ENCODE peak calls at places on chromosomes 4 and X, in five cellular contexts. P is breast epithelium, C is upper lobe of left lung, Z is H1, U is AG04450. O is an unnamed sample.

GRCh38 chr4:189912170-189912569 is 28.5 kb upstream of the FRG1 start:
- DNase-seq in Z (no peak), U (no peak), C (no peak), P (no peak), O (no peak)

GRCh38 chr4:44629280-44629866 is 22.1 kb downstream of the YIPF7 start:
- DNase-seq in Z (peak; percentile 9), P (no peak), C (no peak), U (peak; percentile 1), O (peak; percentile 62)

GRCh38 chr4:34271479-34272355 is 1972.6 kb downstream of the ARAP2 start:
- DNase-seq in Z (no peak), P (no peak), C (no peak), U (no peak), O (no peak)

GRCh38 chrX:73903941-73904340 is 340.9 kb downstream of the CHIC1 start:
- DNase-seq in U (no peak), P (no peak), Z (no peak), C (no peak), O (no peak)

GRCh38 chrX:150161092-150161672 is 201.9 kb upstream of the MAMLD1 start:
- DNase-seq in P (no peak), Z (no peak), C (no peak), U (no peak), O (peak; percentile 56)

GRCh38 chrX:39948564-39948963 is 149.2 kb downstream of the BCOR start:
- DNase-seq in C (no peak), Z (no peak), P (no peak), U (no peak), O (no peak)

GRCh38 chr4:185204238-185204910 is 574 bp upstream of the CFAP97 start:
- DNase-seq in C (no peak), Z (no peak), P (no peak), U (no peak), O (peak; percentile 73)

GRCh38 chr4:142615324-142615665 is 230.8 kb downstream of the INPP4B start:
- DNase-seq in U (no peak), C (no peak), Z (no peak), P (no peak), O (peak; percentile 36)

DNA sequence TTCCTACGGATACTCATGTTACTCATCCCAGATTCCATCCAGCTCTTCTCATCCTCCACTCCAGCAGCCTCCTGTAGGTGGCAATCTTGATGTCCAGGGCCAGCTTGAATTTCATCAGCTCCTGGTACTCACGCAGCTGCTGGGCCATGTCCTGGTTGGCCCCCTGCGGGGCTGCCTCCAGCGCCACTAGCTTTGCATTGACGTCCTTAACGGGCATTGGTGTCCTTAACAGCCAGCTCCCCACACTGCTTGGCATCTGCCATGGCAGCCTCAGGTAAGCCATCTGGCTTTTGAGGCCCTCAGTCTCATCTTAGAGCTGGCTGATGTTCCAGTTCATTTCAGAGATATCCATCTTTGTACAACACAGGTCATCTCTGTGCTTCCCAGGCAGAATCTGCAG is 223.7 kb downstream of the FGF13 start:
- DNase-seq in Z (no peak), C (peak; percentile 9), U (no peak), P (no peak), O (peak; percentile 30)
- H3K9me3 ChIP-seq in Z (no peaks in the 10 kb centered on the region), C (no peaks in the 10 kb centered on the region), U (peaks cover 7% of the 10 kb centered on the region), P (no peaks in the 10 kb centered on the region), O (no peaks in the 10 kb centered on the region)

DNA sequence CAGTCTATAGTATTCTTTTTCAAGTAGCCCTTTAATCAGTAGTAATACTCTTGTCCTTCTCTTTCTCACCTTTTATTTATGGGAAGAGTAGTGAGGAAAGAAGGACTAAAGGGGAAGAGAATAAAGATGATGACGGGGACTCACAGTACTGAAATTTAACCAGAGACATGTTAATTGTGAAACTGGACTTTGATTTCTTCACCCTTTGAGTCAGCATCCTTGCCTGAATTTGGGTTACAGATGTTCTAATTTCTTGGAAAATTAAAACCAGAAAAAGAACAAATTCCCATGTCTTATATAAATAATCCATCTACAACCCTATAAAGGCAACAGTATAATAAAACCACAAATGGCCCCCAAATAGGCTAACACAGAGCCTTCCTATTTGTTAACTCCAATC is 52.0 kb upstream of the VEGFD start:
- DNase-seq in Z (no peak), U (no peak), P (no peak), C (no peak), O (no peak)
- H3K9me3 ChIP-seq in Z (no peaks in the 10 kb centered on the region), U (no peaks in the 10 kb centered on the region), P (no peaks in the 10 kb centered on the region), C (no peaks in the 10 kb centered on the region), O (no peaks in the 10 kb centered on the region)

DNA sequence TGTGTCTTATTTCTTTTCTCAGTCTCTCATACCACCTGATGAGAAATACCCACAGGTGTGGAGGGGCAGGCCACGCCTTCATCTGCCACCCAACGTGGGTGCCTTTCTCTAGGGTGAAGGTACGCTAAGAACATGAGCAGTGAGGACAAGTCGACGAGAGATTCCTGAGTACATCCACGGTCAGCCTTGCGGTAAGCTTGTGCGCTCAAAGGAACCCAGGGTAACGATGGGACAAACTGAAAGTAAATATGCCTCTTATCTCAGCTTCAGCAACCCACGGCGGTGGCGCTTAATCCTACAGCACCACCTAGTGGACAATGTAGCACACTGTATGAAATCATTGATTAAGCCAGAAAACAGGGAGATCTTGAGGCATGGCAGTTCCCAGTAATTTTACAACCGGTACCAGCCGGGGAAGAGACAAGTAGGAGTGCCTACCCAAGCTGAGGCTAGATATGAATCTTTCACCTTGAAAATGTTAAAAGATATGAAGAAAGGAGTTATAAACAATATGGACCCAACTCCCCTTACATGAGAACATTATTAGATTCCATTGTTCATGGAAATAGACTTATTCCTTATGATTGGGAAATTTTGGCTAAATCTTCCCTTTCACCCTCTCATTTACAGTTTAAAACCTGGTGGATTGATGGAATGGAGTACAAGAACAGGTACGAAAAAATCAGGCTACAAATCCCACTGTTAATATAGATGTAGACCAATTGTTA is 63.0 kb downstream of the ZNF732 start:
- DNase-seq in U (no peak), C (no peak), P (peak; percentile 24), Z (peak; percentile 58), O (no peak)
- H3K9me3 ChIP-seq in U (peaks cover 33% of the 10 kb centered on the region), C (peaks cover 5% of the 10 kb centered on the region), P (peaks cover 20% of the 10 kb centered on the region), Z (peaks cover 42% of the 10 kb centered on the region), O (peaks cover 6% of the 10 kb centered on the region)

GRCh38 chr4:288891-289290 is 16.4 kb downstream of the ZNF732 start:
- DNase-seq in U (no peak), P (no peak), C (no peak), Z (no peak), O (no peak)
- H3K9me3 ChIP-seq in U (peaks cover 32% of the 10 kb centered on the region), P (peaks cover 67% of the 10 kb centered on the region), C (peaks cover 41% of the 10 kb centered on the region), Z (peaks cover 22% of the 10 kb centered on the region), O (peaks cover 5% of the 10 kb centered on the region)

DNA sequence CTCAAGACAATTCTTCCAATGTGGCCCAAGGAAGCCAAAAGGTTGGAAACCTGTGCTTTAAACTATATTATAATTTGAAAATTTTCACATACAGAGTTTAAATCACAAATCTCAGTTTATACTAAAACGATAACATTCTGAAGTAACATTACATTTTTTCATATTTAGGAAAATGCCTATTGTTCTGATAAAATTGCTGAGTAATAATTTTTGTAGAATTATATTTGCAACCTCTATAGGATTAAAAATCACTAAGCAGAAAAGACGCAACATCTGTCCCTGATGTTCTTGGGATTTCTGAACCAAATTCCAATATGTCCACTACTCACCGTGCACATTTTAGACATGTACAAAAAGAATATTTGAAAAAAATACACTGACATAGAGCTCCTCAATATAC is 10.5 kb downstream of the ZNF732 start:
- DNase-seq in P (no peak), C (no peak), Z (no peak), U (no peak), O (no peak)
- H3K9me3 ChIP-seq in P (peaks cover 38% of the 10 kb centered on the region), C (peaks cover 25% of the 10 kb centered on the region), Z (peaks cover 4% of the 10 kb centered on the region), U (peaks cover 15% of the 10 kb centered on the region), O (no peaks in the 10 kb centered on the region)

GRCh38 chrX:81779701-81780100 is 577.8 kb downstream of the SH3BGRL start:
- DNase-seq in C (no peak), Z (no peak), P (no peak), U (no peak), O (no peak)
- H3K9me3 ChIP-seq in C (no peaks in the 10 kb centered on the region), Z (peaks cover 3% of the 10 kb centered on the region), P (no peaks in the 10 kb centered on the region), U (no peaks in the 10 kb centered on the region), O (peaks cover 3% of the 10 kb centered on the region)

DNA sequence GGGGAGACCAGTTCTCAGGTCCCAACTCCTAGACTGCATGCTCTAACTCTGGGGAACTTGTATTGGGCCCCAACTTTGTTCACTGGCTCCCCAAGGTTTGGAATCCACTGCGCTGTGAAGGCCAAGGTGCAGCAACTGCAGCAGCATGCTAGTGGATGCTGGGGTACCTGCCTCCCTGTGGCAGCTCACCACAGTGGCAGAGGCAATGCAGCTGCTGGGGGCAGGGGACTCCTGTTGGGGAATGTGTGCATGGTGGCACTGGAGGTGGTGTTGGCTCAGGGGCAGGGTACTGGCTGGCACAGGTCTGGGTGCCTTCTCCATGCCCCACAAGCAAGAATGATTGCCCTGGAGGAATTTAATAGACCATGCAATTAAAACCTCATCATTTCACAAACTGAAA is 493.4 kb upstream of the GALNT7 start:
- DNase-seq in Z (no peak), P (no peak), C (no peak), U (no peak), O (no peak)
- H3K9me3 ChIP-seq in Z (no peaks in the 10 kb centered on the region), P (no peaks in the 10 kb centered on the region), C (no peaks in the 10 kb centered on the region), U (peaks cover 3% of the 10 kb centered on the region), O (no peaks in the 10 kb centered on the region)

GRCh38 chr4:106080376-106080775 is 185.1 kb downstream of the NPNT start:
- DNase-seq in C (no peak), Z (no peak), P (no peak), U (no peak), O (no peak)

GRCh38 chr4:106079616-106080015 is 184.3 kb downstream of the NPNT start:
- DNase-seq in U (no peak), C (no peak), P (no peak), Z (no peak), O (no peak)

GRCh38 chr4:106083065-106083464 is 187.8 kb downstream of the NPNT start:
- DNase-seq in C (no peak), Z (no peak), U (no peak), P (no peak), O (no peak)
- H3K9me3 ChIP-seq in C (peaks cover 12% of the 10 kb centered on the region), Z (no peaks in the 10 kb centered on the region), U (no peaks in the 10 kb centered on the region), P (peaks cover 52% of the 10 kb centered on the region), O (no peaks in the 10 kb centered on the region)

GRCh38 chrX:137352101-137352660 is 213.7 kb upstream of the ZIC3 start:
- DNase-seq in P (no peak), U (no peak), C (no peak), Z (no peak), O (no peak)
- H3K9me3 ChIP-seq in P (no peaks in the 10 kb centered on the region), U (no peaks in the 10 kb centered on the region), C (no peaks in the 10 kb centered on the region), Z (no peaks in the 10 kb centered on the region), O (no peaks in the 10 kb centered on the region)

DNA sequence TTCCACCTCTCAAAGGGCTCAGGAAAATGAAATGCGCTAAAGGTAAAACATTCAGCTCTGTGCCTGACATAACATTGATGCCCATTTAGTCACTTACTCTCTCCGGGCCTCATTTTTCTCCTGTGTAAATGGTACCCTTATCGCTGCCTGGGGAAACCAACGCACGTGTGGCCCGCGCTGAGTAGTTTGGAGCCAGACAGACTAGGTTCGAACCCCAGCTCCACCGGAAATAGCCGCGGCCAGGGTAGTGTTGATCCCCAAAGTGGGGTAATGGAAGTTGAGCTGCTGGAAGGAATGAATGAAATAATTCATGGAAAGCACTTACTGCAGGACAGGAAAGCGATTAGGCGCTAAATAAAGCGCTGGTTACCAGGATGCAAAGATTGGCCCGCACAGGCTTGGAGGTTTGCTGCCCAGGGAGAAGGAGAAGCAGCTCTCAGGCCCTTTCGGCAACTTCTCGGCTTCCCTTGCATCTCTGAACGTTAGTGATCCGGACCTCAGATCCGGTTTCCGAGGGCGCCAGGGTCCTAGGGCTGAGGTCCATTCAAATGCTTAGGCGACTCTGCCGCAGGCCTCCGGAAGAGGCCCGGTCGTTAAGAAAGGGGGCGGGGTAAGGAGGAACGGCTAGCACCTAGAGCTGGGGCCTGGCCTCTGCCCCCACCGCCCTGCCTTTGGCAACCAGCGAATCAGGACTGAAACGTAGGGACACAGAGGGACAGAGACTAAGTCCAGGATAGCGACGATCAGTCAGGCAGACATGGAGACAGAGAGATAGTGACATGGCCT is 13.3 kb downstream of the NKX3-2 start:
- DNase-seq in P (no peak), C (no peak), Z (no peak), U (no peak), O (no peak)
- H3K9me3 ChIP-seq in P (no peaks in the 10 kb centered on the region), C (no peaks in the 10 kb centered on the region), Z (no peaks in the 10 kb centered on the region), U (no peaks in the 10 kb centered on the region), O (no peaks in the 10 kb centered on the region)